ENCODE peak calls at places on chromosomes 2 and 18, in six cellular contexts. V is stomach, T is adrenal gland, K is H1, E is HepG2, Q is heart left ventricle. Y is an unnamed sample.

GRCh38 chr2:53268626-53269025 is 499.0 kb upstream of the CHAC2 start:
- DNase-seq in V (no peak), T (no peak), K (no peak), E (no peak), Q (no peak), Y (no peak)

GRCh38 chr2:71923143-71923525 is 224.5 kb downstream of the CYP26B1 start:
- DNase-seq in V (no peak), T (no peak), K (no peak), E (no peak), Q (no peak), Y (no peak)

GRCh38 chr2:31688282-31688681 is 107.5 kb upstream of the SRD5A2 start:
- DNase-seq in V (no peak), T (no peak), K (no peak), E (no peak), Q (no peak), Y (no peak)

GRCh38 chr2:206230060-206230890 is 44.2 kb upstream of the ZDBF2 start:
- DNase-seq in V (no peak), T (no peak), K (peak; percentile 56), E (no peak), Q (no peak), Y (no peak)

GRCh38 chr18:31499157-31499524 is 1.2 kb downstream of the DSG2 start:
- DNase-seq in V (no peak), T (no peak), K (no peak), E (no peak), Q (no peak), Y (no peak)

GRCh38 chr2:55120634-55121359 is 70.5 kb upstream of the RTN4 start:
- DNase-seq in V (no peak), T (no peak), K (no peak), E (no peak), Q (peak; percentile 69), Y (no peak)

GRCh38 chr18:49647496-49648168 is 85.8 kb downstream of the LIPG start:
- DNase-seq in V (no peak), T (no peak), K (no peak), E (no peak), Q (no peak), Y (no peak)

GRCh38 chr18:3297025-3297984 is 35.4 kb downstream of the MYL12B start:
- DNase-seq in V (peak; percentile 94), T (peak; percentile 96), K (peak; percentile 96), E (peak; percentile 91), Q (peak; percentile 84), Y (peak; percentile 98)

GRCh38 chr2:37333256-37333655 is 8.6 kb upstream of the PRKD3 start:
- DNase-seq in V (no peak), T (no peak), K (no peak), E (no peak), Q (no peak), Y (no peak)

DNA sequence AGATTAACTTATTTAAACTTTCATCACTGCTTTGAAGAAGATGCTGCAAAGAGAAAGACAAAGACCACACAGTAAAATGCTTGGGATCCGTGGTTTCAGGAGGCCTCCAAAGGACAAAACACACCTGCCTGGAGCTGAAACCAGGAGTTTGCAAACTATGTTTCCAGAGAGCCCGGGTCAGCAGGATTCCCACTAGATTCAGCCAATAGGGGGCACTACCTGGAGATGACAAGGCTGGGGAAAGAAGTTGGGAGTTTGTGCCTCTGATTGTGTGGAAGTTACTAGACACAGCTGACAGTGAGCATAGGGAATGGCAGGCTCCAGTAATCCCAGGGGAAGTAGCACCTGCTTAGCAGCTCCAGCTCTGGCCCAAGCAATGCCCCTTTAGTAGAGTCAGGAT is 169.0 kb upstream of the TRIB2 start:
- DNase-seq in V (no peak), T (no peak), K (no peak), E (no peak), Q (no peak), Y (no peak)
- TF ChIP-seq CTCF in V (no peak), T (no peak), K (peak; percentile 63), E (no peak), Q (no peak), Y (no peak)

GRCh38 chr2:33475381-33476099 is 909 bp upstream of the RASGRP3 start:
- DNase-seq in V (peak; percentile 78), T (peak; percentile 81), K (peak; percentile 76), E (peak; percentile 61), Q (peak; percentile 75), Y (peak; percentile 82)
- TF ChIP-seq POLR2A in V (no peak), T (no peak), K (no peak), E (no peak), Q (no peak), Y (no peak)

GRCh38 chr2:112345030-112346027 is 69.9 kb downstream of the ZC3H6 start:
- DNase-seq in V (no peak), T (no peak), K (no peak), E (peak; percentile 20), Q (no peak), Y (no peak)
- TF ChIP-seq CTCF in V (no peak), T (no peak), K (peak; percentile 26), E (peak; percentile 45), Q (no peak), Y (no peak)

DNA sequence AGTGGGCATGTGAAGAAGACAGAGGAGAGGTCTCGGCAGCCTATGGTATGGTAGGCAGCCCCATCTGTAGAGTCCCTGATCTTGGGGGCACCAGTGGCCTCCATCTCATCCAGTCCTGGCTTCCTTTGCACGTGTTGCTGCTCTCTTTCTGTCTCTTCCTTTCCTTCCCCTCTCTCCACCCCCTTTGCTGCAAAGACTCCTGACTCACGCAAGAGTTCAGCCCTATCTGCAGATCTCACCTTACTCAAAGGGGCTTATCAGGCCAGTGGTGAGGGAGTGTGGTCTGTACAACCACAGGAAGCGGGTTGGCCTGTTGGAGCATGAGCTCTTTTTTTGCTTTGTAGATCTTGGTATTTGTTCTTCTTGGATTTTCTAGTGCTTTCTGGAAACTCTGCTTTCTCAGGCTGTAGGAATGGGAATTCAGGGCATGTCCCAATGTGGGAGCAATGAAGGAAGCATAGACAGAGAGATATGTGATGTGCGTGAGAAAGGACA is 14.6 kb upstream of the NT5DC4 start:
- DNase-seq in V (no peak), T (no peak), K (no peak), E (no peak), Q (no peak), Y (no peak)
- TF ChIP-seq POLR2A in V (no peak), T (no peak), K (no peak), E (no peak), Q (no peak), Y (no peak)

GRCh38 chr2:136796339-136796738 is 31.0 kb downstream of the THSD7B start:
- DNase-seq in V (no peak), T (no peak), K (no peak), E (no peak), Q (no peak), Y (no peak)
- TF ChIP-seq CTCF in V (no peak), T (no peak), K (peak; percentile 52), E (peak; percentile 9), Q (peak; percentile 8), Y (no peak)

DNA sequence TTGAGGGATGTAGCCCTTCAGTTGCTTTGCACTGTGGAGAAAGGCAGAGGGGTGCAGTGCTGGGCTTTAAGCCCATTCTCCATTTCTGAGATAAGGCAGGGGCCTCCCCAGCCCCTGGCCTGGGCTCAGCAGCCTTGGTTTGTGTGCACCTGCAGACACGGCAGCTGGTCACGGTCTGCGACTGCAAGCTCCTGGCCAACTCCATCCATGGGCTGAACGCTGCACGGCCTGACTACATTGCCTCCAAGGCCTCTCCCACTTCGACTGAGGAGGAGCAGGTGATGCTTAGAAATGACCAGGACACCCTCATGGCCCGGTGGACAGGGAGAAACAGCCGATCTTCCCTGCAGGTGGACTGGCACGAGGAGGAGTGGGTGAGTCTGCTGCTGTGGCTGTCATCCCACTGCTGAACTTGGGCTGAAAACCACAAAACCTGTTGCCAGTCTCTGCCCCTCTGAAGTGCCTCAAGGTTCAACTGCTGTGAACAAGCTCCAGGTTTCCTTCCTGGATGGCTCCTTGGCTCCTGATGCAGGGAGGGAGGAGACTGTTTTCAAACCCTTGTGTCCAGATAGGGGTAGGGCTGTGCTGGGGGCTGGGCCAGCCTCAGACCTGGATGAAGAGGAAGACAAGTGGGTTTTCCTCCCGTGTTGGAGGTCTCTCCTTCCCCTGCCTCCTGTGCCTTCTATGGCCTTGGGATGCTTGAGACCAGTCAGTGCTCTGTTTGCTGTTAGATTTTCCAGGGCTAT is 54.0 kb downstream of the COA5 start:
- DNase-seq in V (no peak), T (no peak), K (no peak), E (no peak), Q (no peak), Y (no peak)
- TF ChIP-seq POLR2A in V (no peak), T (no peak), K (no peak), E (no peak), Q (no peak), Y (no peak)

GRCh38 chr2:9230051-9230802 is 23.6 kb downstream of the ASAP2 start:
- DNase-seq in V (no peak), T (no peak), K (no peak), E (no peak), Q (no peak), Y (no peak)
- TF ChIP-seq CTCF in V (no peak), T (no peak), K (no peak), E (no peak), Q (no peak), Y (no peak)

DNA sequence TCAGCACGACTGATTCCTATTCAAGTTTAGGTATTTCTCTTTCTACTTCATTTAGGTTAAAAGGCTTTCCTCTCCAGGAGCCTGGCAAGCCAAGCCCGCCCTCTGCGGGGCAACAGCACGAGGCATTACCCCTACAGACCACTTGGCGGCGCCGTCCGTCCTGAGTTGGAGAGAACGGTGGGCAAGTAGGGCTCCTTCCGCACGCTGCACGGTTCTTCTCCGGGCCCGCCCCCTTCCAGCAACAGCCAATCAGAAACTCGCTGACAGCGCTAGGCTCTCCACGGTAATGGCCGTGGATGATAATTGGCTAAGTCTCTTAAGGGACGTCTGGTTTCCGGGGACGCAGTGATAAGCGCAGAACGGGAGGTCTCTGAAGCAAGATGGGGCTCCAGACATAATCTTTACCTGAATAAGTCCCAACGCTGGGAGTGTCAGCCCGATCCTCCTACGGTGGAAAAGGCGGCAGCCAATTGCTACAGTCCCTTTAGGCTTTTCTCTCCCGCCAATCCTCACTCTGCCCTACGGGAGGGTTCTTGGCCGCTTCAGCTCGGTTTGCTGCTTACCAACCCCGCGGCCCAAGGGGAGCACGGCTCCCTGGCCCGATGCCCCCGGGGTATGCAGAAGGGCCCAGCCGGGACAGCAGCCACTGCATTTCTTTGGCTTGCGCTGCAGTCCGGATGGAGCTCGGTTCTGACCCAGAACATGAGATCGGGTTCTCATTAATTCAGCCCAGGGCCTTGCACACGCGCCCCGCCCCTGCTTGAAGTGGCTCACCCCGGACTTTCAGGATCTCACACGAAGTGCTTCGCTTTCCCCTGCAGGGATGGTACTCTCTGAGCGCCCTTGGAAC is 206.9 kb upstream of the PKDCC start:
- DNase-seq in V (peak; percentile 97), T (peak; percentile 98), K (peak; percentile 99), E (peak; percentile 96), Q (peak; percentile 95), Y (peak; percentile 98)
- TF ChIP-seq POLR2A in V (no peak), T (peak; percentile 51), K (peak; percentile 79), E (peak; percentile 81), Q (peak; percentile 53), Y (peak; percentile 88)